ENCODE peak calls at places on chromosomes 11 and 22, in eight cellular contexts. Q is MM.1S, A is tibial artery, C is esophagus squamous epithelium, K is kidney, J is cardiac muscle cell, R is pancreas, T is osteoblast. X is an unnamed sample. For H3K4me1, the result is how much of the 10 kb centered on the place peaks cover.

GRCh38 chr22:38317995-38318715 is 922 bp upstream of the CSNK1E start:
- DNase-seq in Q (peak), A (peak), C (peak), K (peak), J (no peak), R (no peak), T (peak), X (peak)

GRCh38 chr22:39188809-39189208 is 36.3 kb upstream of the CBX7 start:
- DNase-seq in Q (no peak), A (peak), C (no peak), K (peak), J (no peak), R (no peak), T (no peak), X (no peak)

GRCh38 chr22:35568751-35569725 is 28.4 kb downstream of the RASD2 start:
- DNase-seq in Q (no peak), A (no peak), C (no peak), K (no peak), J (no peak), R (no peak), T (peak), X (no peak)

GRCh38 chr11:61507962-61508824 is at the start of gene LRRC10B:
- DNase-seq in Q (no peak), A (no peak), C (no peak), K (no peak), J (peak), R (no peak), T (no peak), X (peak)

GRCh38 chr11:74870485-74870884 is 78.4 kb downstream of the XRRA1 start:
- DNase-seq in Q (peak), A (no peak), C (no peak), K (no peak), J (no peak), R (no peak), T (peak), X (peak)

GRCh38 chr11:65575568-65576231 is at the start of gene EHBP1L1:
- DNase-seq in Q (peak), A (peak), C (no peak), K (peak), J (peak), R (no peak), T (peak), X (peak)

GRCh38 chr22:19655399-19655798 is 58.9 kb upstream of the SEPTIN5 start:
- DNase-seq in Q (no peak), A (no peak), C (no peak), K (no peak), J (no peak), R (no peak), T (peak), X (no peak)

GRCh38 chr11:18527512-18527911 is 770 bp upstream of the TSG101 start:
- DNase-seq in Q (peak), A (no peak), C (no peak), K (no peak), J (no peak), R (no peak), T (peak), X (no peak)

GRCh38 chr22:33897621-33897910 is 22.7 kb downstream of the LARGE1 start:
- DNase-seq in Q (no peak), A (no peak), C (no peak), K (no peak), J (no peak), R (no peak), T (no peak), X (no peak)

GRCh38 chr11:17898782-17899181 is 114.1 kb downstream of the SERGEF start:
- DNase-seq in Q (no peak), A (no peak), C (no peak), K (no peak), J (peak), R (no peak), T (no peak), X (no peak)

GRCh38 chr22:48866906-48867597 is 960.6 kb downstream of the BRD1 start:
- DNase-seq in Q (no peak), A (no peak), C (no peak), K (peak), J (no peak), R (no peak), T (no peak), X (no peak)

GRCh38 chr11:67113231-67113721 is 5.8 kb upstream of the KDM2A start:
- DNase-seq in Q (peak), A (no peak), C (no peak), K (peak), J (peak), R (no peak), T (no peak), X (no peak)

GRCh38 chr22:31618471-31619176 is 43.4 kb downstream of the PISD start:
- DNase-seq in Q (no peak), A (no peak), C (no peak), K (no peak), J (no peak), R (no peak), T (peak), X (no peak)

GRCh38 chr11:94740083-94740974 is 27.8 kb upstream of the AMOTL1 start:
- DNase-seq in Q (peak), A (peak), C (no peak), K (peak), J (peak), R (no peak), T (peak), X (peak)

GRCh38 chr11:65976216-65977176 is 15.0 kb downstream of the SART1 start:
- DNase-seq in Q (no peak), A (no peak), C (no peak), K (no peak), J (no peak), R (no peak), T (peak), X (no peak)

GRCh38 chr22:45644714-45645113 is 26.9 kb upstream of the ATXN10 start:
- DNase-seq in Q (no peak), A (no peak), C (no peak), K (no peak), J (no peak), R (no peak), T (no peak), X (no peak)

GRCh38 chr11:127649958-127650357 is 649.4 kb upstream of the KIRREL3 start:
- DNase-seq in Q (no peak), A (no peak), C (no peak), K (no peak), J (no peak), R (no peak), T (no peak), X (no peak)

DNA sequence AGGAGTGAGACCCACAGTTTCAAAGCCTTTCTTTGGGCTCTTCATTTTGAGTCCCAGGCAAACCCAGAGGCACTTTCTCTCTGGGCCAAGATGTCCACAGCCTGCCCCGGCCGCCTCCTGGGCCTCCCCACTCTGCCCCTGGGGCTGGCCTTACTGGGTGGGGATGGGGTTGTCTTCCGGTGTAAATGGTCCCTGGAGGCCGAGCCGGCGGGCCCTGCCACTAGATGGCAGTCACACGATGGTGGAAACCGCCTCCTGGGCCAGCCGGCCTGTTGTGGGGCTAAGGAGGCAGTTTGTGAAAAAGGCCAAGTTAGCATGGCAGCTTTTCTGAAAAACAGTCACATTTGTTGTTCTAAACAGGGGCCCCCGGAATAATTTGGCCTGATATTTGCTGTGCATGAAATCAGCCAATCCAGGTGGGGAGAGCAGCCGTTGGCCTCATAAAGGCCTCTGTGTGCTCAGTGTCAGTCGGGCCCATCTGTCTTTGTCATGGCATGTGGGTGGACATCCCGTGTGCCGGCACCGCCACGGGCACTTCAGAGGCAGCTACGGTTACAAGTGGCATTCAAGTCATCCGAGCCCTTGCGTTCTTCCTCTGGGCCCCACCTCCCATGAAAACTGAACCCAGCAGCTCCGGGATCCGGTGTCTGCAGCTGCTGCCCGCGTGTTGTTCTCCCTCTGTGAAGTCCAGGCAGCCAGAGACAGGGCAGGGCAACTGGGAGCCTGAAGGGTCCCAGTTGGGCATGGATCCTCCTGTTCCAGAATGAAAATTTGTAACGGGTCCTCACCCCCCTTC is 6.6 kb downstream of the MRPL23 start:
- DNase-seq in Q (no peak), A (peak), C (no peak), K (peak), J (no peak), R (no peak), T (no peak), X (no peak)
- H3K4me1 ChIP-seq in Q (under half), A (under half), C (under half), K (under half), J (under half), R (under half), T (under half), X (under half)

GRCh38 chr11:13262096-13262495 is 15.5 kb upstream of the BMAL1 start:
- DNase-seq in Q (no peak), A (no peak), C (no peak), K (no peak), J (no peak), R (no peak), T (no peak), X (no peak)

GRCh38 chr11:13260196-13260962 is 17.2 kb upstream of the BMAL1 start:
- DNase-seq in Q (no peak), A (no peak), C (no peak), K (no peak), J (no peak), R (no peak), T (no peak), X (no peak)

GRCh38 chr11:13259374-13259773 is 18.2 kb upstream of the BMAL1 start:
- DNase-seq in Q (no peak), A (no peak), C (no peak), K (no peak), J (no peak), R (no peak), T (no peak), X (no peak)

GRCh38 chr11:13261600-13262061 is 16.0 kb upstream of the BMAL1 start:
- DNase-seq in Q (no peak), A (no peak), C (no peak), K (no peak), J (no peak), R (no peak), T (peak), X (no peak)

DNA sequence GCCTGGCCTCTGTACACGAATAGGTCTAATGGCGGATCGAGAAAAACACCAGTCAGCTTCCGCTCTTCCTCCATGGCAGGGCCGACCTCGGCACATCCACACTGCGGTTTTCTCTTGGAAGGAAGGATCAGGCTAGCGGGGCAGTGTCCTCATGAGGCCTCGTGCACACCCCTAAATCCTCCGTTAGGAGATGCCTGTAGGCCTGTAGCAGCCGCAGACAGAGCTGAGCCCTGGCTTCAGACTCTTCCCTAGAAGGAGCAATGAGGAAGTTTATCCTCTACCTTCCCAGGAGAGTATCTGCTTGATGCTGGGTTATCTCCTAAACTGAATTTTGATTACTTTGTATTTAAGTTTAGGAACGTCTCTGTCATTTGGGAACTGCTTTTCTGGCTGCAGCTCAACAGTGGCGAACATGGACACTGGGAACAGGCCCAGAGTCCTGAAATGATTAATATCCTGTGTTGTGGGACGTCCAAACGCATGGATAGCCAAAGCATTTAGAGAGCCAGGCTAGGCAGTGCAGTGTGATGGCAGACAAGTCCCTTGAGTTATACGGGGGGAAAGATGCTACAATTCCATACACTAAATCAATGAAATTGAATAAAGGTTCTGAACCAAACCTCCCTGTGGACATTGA is 16.5 kb upstream of the BMAL1 start:
- DNase-seq in Q (no peak), A (no peak), C (no peak), K (peak), J (no peak), R (no peak), T (no peak), X (no peak)
- H3K4me1 ChIP-seq in Q (under half), A (under half), C (under half), K (under half), J (under half), R (under half), T (under half), X (under half)

GRCh38 chr11:129251067-129251466 is 58.9 kb upstream of the ARHGAP32 start:
- DNase-seq in Q (no peak), A (no peak), C (no peak), K (no peak), J (no peak), R (no peak), T (no peak), X (no peak)
- H3K4me1 ChIP-seq in Q (under half), A (under half), C (under half), K (under half), J (under half), R (under half), T (under half), X (under half)

GRCh38 chr22:23082534-23083314 is 12.4 kb downstream of the GNAZ start:
- DNase-seq in Q (no peak), A (no peak), C (no peak), K (no peak), J (no peak), R (no peak), T (no peak), X (no peak)
- H3K4me1 ChIP-seq in Q (under half), A (under half), C (under half), K (under half), J (under half), R (under half), T (under half), X (under half)

GRCh38 chr11:21414928-21415327 is 745.5 kb downstream of the NELL1 start:
- DNase-seq in Q (peak), A (no peak), C (no peak), K (no peak), J (no peak), R (no peak), T (no peak), X (no peak)

GRCh38 chr11:21410513-21410912 is 741.1 kb downstream of the NELL1 start:
- DNase-seq in Q (no peak), A (no peak), C (no peak), K (no peak), J (no peak), R (no peak), T (no peak), X (no peak)

GRCh38 chr11:21411114-21411513 is 741.7 kb downstream of the NELL1 start:
- DNase-seq in Q (peak), A (no peak), C (no peak), K (no peak), J (no peak), R (no peak), T (no peak), X (no peak)

GRCh38 chr11:21411597-21411996 is 742.2 kb downstream of the NELL1 start:
- DNase-seq in Q (no peak), A (no peak), C (no peak), K (no peak), J (no peak), R (no peak), T (no peak), X (no peak)

DNA sequence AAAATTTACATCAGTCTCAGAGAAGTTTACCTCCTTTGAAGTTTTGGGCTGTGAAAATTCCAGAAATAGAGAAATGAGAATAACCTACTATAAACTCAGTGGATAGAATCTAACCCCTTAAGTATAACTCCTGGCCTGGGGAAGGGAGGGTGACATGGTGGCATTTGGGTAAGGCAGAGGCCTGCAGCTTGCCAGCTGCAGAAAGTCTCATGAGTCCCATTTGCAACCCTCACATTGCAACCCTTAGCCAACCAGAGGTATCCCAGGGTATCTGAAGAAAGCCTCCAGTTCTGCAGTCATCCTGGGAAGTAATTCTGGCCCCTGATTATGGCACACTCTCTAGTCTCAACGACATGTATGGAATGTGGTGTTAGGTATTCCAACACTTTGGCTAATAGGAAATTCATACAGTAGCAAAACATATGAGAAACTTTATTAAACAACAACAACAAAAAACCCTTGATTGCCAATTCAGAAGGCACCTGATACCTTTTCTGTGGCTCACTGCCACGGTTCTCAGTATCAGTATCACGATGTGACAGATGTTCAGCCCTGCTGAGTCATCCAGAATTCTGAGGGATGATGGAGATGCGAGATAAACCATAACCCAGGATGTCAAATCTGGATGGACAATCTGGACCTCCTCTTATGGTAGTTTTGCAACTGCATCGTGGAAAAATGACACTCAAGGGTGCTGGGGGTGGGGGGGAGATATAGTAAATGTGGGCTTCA is 743.4 kb downstream of the NELL1 start:
- DNase-seq in Q (peak), A (no peak), C (no peak), K (no peak), J (no peak), R (no peak), T (peak), X (no peak)
- H3K4me1 ChIP-seq in Q (half or more), A (under half), C (under half), K (under half), J (under half), R (under half), T (under half), X (under half)

GRCh38 chr22:30048711-30049110 is 31.6 kb upstream of the HORMAD2 start:
- DNase-seq in Q (no peak), A (no peak), C (no peak), K (no peak), J (no peak), R (no peak), T (no peak), X (no peak)

GRCh38 chr22:30045901-30046715 is 34.2 kb upstream of the HORMAD2 start:
- DNase-seq in Q (no peak), A (no peak), C (no peak), K (no peak), J (no peak), R (no peak), T (peak), X (no peak)

GRCh38 chr22:30046716-30047363 is 33.4 kb upstream of the HORMAD2 start:
- DNase-seq in Q (no peak), A (no peak), C (no peak), K (no peak), J (no peak), R (no peak), T (no peak), X (no peak)

GRCh38 chr22:30045001-30045887 is 35.0 kb upstream of the HORMAD2 start:
- DNase-seq in Q (no peak), A (no peak), C (no peak), K (no peak), J (no peak), R (no peak), T (no peak), X (no peak)

GRCh38 chr22:30047364-30047738 is 32.9 kb upstream of the HORMAD2 start:
- DNase-seq in Q (peak), A (no peak), C (no peak), K (no peak), J (no peak), R (no peak), T (peak), X (no peak)
- H3K4me1 ChIP-seq in Q (under half), A (under half), C (under half), K (under half), J (under half), R (under half), T (under half), X (under half)

GRCh38 chr11:78228467-78228866 is 39.7 kb downstream of the USP35 start:
- DNase-seq in Q (peak), A (no peak), C (no peak), K (no peak), J (peak), R (no peak), T (no peak), X (no peak)
- H3K4me1 ChIP-seq in Q (under half), A (under half), C (under half), K (under half), J (under half), R (under half), T (under half), X (under half)

GRCh38 chr11:304915-305833 is 2.4 kb upstream of the IFITM2 start:
- DNase-seq in Q (peak), A (no peak), C (no peak), K (no peak), J (peak), R (no peak), T (peak), X (no peak)
- H3K4me1 ChIP-seq in Q (under half), A (under half), C (half or more), K (under half), J (under half), R (under half), T (under half), X (under half)

X was measured in BE2C.